ENCODE peak calls at places on chromosomes 13 and 19, in ten cellular contexts. M is astrocyte of the spinal cord, S is cardiac fibroblast, Q is cardiac muscle cell, E is Peyer's patch, I is foreskin fibroblast, G is fibroblast of pulmonary artery, V is HFFc6, D is GM10248, J is ascending aorta. L is an unnamed sample.

GRCh38 chr13:23460309-23460708 is 26.8 kb upstream of the SACS start:
- DNase-seq in E (no peak), G (no peak), S (no peak), V (no peak), Q (no peak), D (peak), J (no peak), I (no peak), M (no peak), L (no peak)

GRCh38 chr13:107642841-107643240 is 572.5 kb downstream of the LIG4 start:
- DNase-seq in S (no peak), V (no peak), E (no peak), M (no peak), D (no peak), I (no peak), Q (peak), J (no peak), G (peak), L (no peak)

GRCh38 chr13:73767747-73768315 is 366.4 kb downstream of the KLF12 start:
- DNase-seq in I (no peak), J (no peak), M (no peak), V (peak), S (peak), G (no peak), D (no peak), Q (no peak), E (peak), L (peak)

GRCh38 chr19:32837531-32837930 is 32.0 kb downstream of the SLC7A9 start:
- DNase-seq in Q (no peak), G (no peak), V (no peak), E (no peak), D (no peak), J (no peak), I (no peak), M (no peak), S (no peak), L (no peak)

GRCh38 chr13:67827992-67828391 is 597.9 kb upstream of the PCDH9 start:
- DNase-seq in M (peak), I (no peak), V (no peak), G (no peak), E (no peak), Q (no peak), D (no peak), J (no peak), S (no peak), L (no peak)

GRCh38 chr19:3243851-3244700 is 19.6 kb downstream of the CELF5 start:
- DNase-seq in I (peak), E (no peak), M (peak), V (peak), J (no peak), G (peak), Q (peak), S (peak), D (no peak), L (peak)

GRCh38 chr19:3149526-3150505 is 14.0 kb downstream of the GNA15 start:
- DNase-seq in I (no peak), M (no peak), Q (no peak), D (no peak), S (no peak), G (no peak), V (no peak), E (no peak), J (no peak), L (no peak)

GRCh38 chr19:39247701-39248664 is 673 bp downstream of the IFNL4 start:
- DNase-seq in V (no peak), D (no peak), G (peak), J (no peak), S (no peak), Q (peak), E (no peak), M (no peak), I (peak), L (no peak)

GRCh38 chr13:47457631-47458030 is 543.4 kb downstream of the SUCLA2 start:
- DNase-seq in G (peak), S (peak), M (no peak), E (no peak), J (no peak), Q (peak), D (no peak), V (peak), I (peak), L (no peak)

GRCh38 chr13:47455581-47455980 is 545.5 kb downstream of the SUCLA2 start:
- DNase-seq in E (no peak), G (peak), I (peak), S (peak), M (no peak), J (no peak), Q (peak), D (no peak), V (peak), L (no peak)

GRCh38 chr13:47463726-47464125 is 537.3 kb downstream of the SUCLA2 start:
- DNase-seq in J (no peak), Q (peak), I (peak), G (peak), E (no peak), V (peak), D (no peak), S (peak), M (peak), L (no peak)

GRCh38 chr13:47463002-47463401 is 538.1 kb downstream of the SUCLA2 start:
- DNase-seq in S (no peak), D (no peak), E (no peak), Q (no peak), M (no peak), G (no peak), V (no peak), J (no peak), I (no peak), L (no peak)

GRCh38 chr13:47459512-47459911 is 541.6 kb downstream of the SUCLA2 start:
- DNase-seq in D (no peak), Q (peak), J (no peak), V (peak), M (peak), I (peak), S (peak), G (peak), E (no peak), L (no peak)
- TF ChIP-seq CTCF in D (no peak), Q (peak), J (no peak), V (peak), M (peak), I (peak), S (peak), G (peak), E (no peak), L (peak)

GRCh38 chr13:44574466-44574855 is 1.7 kb downstream of the TSC22D1 start:
- DNase-seq in I (peak), E (no peak), S (no peak), Q (no peak), D (no peak), G (no peak), M (no peak), V (no peak), J (no peak), L (no peak)

GRCh38 chr13:44575035-44575434 is 1.1 kb downstream of the TSC22D1 start:
- DNase-seq in J (no peak), G (no peak), I (no peak), Q (no peak), S (no peak), E (no peak), D (no peak), V (no peak), M (no peak), L (no peak)

GRCh38 chr13:44575741-44576395 is at the start of gene TSC22D1:
- DNase-seq in I (peak), V (peak), G (peak), S (peak), D (peak), E (peak), M (peak), J (peak), Q (peak), L (peak)

GRCh38 chr13:44573071-44573470 is 3.1 kb downstream of the TSC22D1 start:
- DNase-seq in Q (no peak), V (no peak), J (no peak), E (no peak), I (no peak), D (no peak), G (no peak), S (no peak), M (no peak), L (no peak)

GRCh38 chr13:44573790-44574465 is 2.2 kb downstream of the TSC22D1 start:
- DNase-seq in I (peak), Q (peak), V (peak), E (no peak), D (peak), S (peak), J (no peak), M (peak), G (peak), L (no peak)
- TF ChIP-seq CTCF in I (peak), Q (peak), V (peak), E (peak), D (peak), S (peak), J (peak), M (peak), G (peak), L (peak)

DNA sequence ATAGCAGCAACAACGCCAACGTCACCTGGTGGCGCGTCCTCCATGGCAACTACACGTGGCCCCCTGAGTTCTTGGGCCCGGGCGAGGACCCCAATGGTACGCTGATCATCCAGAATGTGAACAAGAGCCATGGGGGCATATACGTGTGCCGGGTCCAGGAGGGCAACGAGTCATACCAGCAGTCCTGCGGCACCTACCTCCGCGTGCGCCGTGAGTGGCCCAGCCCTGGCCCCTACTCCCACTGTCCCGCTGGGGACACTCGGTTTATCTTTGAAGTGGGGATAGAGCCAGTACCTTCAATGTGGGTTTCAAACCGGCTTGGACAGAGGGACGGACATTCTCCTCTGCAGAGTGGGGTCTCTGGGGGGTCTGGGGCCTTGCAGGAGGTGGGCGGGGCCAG is 2.0 kb downstream of the CD79A start:
- DNase-seq in M (no peak), V (no peak), D (no peak), S (no peak), J (no peak), I (no peak), E (no peak), G (no peak), Q (no peak), L (no peak)
- TF ChIP-seq CTCF in M (no peak), V (no peak), D (no peak), S (no peak), J (no peak), I (no peak), E (no peak), G (no peak), Q (no peak), L (no peak)

GRCh38 chr19:45717131-45717982 is 13.3 kb downstream of the FBXO46 start:
- DNase-seq in I (peak), D (peak), Q (peak), J (peak), M (peak), S (peak), V (peak), E (peak), G (peak), L (peak)
- TF ChIP-seq CTCF in I (peak), D (peak), Q (peak), J (peak), M (peak), S (peak), V (peak), E (no peak), G (no peak), L (no peak)

DNA sequence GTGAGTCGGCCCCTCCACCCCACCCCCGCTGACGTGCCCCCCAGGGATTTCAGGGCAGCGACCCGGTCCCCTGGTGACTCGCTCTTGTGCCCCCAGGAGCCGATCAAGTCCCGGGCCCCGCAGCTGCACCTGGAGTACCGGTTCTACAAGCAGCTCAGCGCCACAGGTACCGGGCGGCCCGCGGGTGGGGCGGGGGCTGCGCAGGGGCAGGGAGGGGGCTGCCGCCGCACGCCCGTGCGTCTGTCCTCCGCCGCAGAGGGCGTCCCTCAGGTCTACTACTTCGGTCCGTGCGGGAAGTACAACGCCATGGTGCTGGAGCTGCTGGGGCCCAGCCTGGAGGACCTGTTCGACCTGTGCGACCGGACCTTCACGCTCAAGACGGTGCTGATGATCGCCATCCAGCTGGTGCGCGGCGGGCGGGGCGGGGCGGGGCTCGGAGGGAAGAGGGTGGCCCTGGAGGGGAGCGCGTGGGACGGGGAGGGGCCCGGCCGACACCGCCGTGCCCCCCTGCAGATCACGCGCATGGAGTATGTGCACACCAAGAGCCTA is 37.1 kb downstream of the BTBD2 start:
- DNase-seq in S (no peak), G (no peak), D (no peak), M (no peak), I (no peak), J (no peak), Q (no peak), E (no peak), V (no peak), L (no peak)
- TF ChIP-seq CTCF in S (no peak), G (no peak), D (no peak), M (no peak), I (no peak), J (no peak), Q (no peak), E (no peak), V (no peak), L (no peak)

DNA sequence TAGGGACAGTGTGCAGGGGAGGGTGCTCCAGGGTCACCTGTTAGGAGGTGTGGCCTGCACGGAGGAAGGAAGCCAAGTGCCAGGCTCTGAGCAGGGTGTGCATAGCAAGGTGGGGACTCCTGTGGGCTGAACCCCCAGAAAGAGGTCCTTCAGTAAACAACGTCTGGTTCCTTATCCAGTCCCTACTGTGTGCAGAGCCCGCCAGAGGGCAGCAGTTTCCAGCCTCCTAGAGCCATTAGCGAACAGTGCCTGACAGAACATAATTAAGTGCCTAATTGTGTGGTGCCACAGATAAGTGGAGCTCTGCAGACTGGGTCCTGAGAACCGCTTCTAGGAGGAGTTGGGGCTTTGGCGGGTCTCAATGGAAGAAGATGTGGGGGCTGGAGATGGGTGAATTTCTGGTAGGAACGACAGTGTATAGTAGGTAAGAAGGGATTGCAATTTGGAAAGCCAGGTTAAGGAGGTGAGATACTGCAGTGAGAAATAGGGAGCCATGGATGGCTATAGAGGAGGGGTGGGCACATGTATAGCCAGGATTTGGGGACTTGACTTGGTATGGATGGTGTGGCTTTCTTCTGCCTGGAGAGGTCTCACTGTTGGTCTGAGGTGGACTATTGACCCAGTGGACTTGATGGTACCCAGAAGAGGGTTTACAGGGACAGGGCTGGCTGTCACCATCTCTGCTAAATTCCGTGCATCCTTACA is 323.1 kb downstream of the ZNF536 start:
- DNase-seq in J (no peak), V (no peak), D (no peak), Q (no peak), I (no peak), S (no peak), M (no peak), E (no peak), G (no peak), L (no peak)
- TF ChIP-seq CTCF in J (no peak), V (peak), D (peak), Q (no peak), I (no peak), S (no peak), M (no peak), E (no peak), G (no peak), L (no peak)

GRCh38 chr13:25085125-25085742 is 10.7 kb upstream of the PABPC3 start:
- DNase-seq in M (peak), G (peak), J (no peak), I (peak), S (peak), Q (peak), E (no peak), D (peak), V (peak), L (peak)
- TF ChIP-seq CTCF in M (peak), G (peak), J (no peak), I (peak), S (peak), Q (peak), E (peak), D (peak), V (peak), L (peak)

GRCh38 chr13:101149735-101150380 is 266.4 kb downstream of the NALCN start:
- DNase-seq in I (peak), G (peak), S (peak), M (peak), D (no peak), J (no peak), V (peak), Q (peak), E (no peak), L (no peak)
- TF ChIP-seq CTCF in I (peak), G (peak), S (peak), M (peak), D (no peak), J (peak), V (peak), Q (peak), E (no peak), L (peak)

GRCh38 chr13:100597253-100597652 is 8.7 kb upstream of the GGACT start:
- DNase-seq in Q (no peak), I (peak), S (peak), J (no peak), D (no peak), M (peak), E (no peak), G (no peak), V (peak), L (no peak)

GRCh38 chr13:100589178-100589725 is 663 bp upstream of the GGACT start:
- DNase-seq in E (no peak), S (peak), J (no peak), I (peak), Q (no peak), D (no peak), G (no peak), M (no peak), V (no peak), L (no peak)

GRCh38 chr13:100594255-100594654 is 5.7 kb upstream of the GGACT start:
- DNase-seq in D (no peak), G (no peak), V (no peak), Q (no peak), S (no peak), J (no peak), M (no peak), E (no peak), I (no peak), L (no peak)

GRCh38 chr13:100596516-100596915 is 7.9 kb upstream of the GGACT start:
- DNase-seq in D (no peak), J (no peak), S (no peak), V (no peak), Q (no peak), E (no peak), G (no peak), M (no peak), I (no peak), L (no peak)

DNA sequence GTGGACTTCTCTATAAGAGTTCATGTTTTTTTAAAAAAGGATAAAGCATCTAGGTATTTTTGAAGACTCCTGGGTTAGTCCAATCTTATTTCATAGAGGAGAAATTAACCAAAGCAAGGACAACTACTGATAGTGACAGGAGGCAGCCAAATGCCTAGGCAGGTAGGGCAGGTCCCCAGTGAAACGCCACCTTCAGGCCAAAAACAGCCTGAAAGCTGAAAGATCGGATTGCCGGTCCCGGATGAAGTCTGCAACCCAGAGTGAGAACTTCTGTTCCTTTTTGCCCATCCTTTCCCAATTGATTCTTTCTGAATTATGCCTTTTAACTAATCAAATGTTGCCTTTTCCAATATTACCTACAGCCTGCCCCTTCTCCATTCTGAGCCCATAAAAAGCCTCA is 6.1 kb upstream of the GGACT start:
- DNase-seq in I (no peak), Q (no peak), S (no peak), V (no peak), G (no peak), D (no peak), E (no peak), J (no peak), M (no peak), L (no peak)
- TF ChIP-seq CTCF in I (peak), Q (peak), S (peak), V (peak), G (peak), D (peak), E (peak), J (no peak), M (peak), L (peak)

DNA sequence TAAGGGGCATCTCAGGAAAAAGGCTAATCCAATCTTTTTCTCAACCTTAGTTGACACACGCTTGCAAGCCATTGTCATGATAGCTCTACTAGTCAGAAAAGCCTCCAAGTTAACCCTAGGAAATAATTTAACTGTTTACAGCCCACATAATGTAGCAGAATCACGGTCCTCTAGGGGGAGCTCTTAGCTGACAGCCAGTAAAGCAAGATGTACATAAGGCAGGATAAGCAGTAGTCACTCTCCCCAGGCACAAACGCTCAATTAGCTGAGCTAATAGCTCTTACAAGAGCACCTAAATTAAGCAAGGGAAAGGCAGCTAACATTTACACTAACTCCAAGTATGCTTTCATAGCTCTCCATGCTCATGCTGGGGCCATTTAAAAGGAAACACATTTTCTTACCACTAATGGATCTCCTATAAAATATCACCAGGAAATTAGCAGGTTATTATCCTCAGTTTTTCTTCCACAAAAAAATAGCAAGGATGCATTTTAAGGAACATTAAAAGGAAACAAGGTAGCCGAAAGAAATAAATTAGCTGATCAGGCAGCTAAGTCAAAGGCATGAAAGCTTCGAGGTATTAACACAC is 33.7 kb upstream of the ZSCAN5A start:
- DNase-seq in I (peak), G (peak), Q (peak), V (no peak), M (no peak), D (no peak), J (no peak), S (peak), E (no peak), L (no peak)
- TF ChIP-seq CTCF in I (peak), G (peak), Q (peak), V (peak), M (peak), D (peak), J (no peak), S (peak), E (peak), L (peak)

L was measured in neural crest cell.